ENCODE peak calls at places on chromosome 20, in six cellular contexts. One of them, this sample, is unnamed.
A peak's percentile ranks its signal among the peaks of the same experiment; 100 is the strongest.

GRCh38 chr20:3743251-3743650 is 10.8 kb downstream of the HSPA12B start:
- DNase-seq in brain microvascular endothelial cell: no peak
- DNase-seq in stimulated activated CD8-positive, alpha-beta memory T cell treated with anti-CD3 and anti-CD28 coated beads, Interleukin-12 subunit alpha, Interleukin-12 subunit beta, amount 100 ng/mL, for 4 hours: no peak
- DNase-seq in glutamatergic neuron: no peak
- DNase-seq in naive B cell: no peak
- DNase-seq in GM10248: no peak
- DNase-seq in this sample: no peak

GRCh38 chr20:61933481-61933950 is 132.2 kb downstream of the TAF4 start:
- DNase-seq in brain microvascular endothelial cell: no peak
- DNase-seq in stimulated activated CD8-positive, alpha-beta memory T cell treated with anti-CD3 and anti-CD28 coated beads, Interleukin-12 subunit alpha, Interleukin-12 subunit beta, amount 100 ng/mL, for 4 hours: no peak
- DNase-seq in glutamatergic neuron: peak; percentile 24
- DNase-seq in naive B cell: no peak
- DNase-seq in GM10248: no peak
- DNase-seq in this sample: no peak

GRCh38 chr20:47661714-47662113 is 123.6 kb downstream of the SULF2 start:
- DNase-seq in brain microvascular endothelial cell: no peak
- DNase-seq in stimulated activated CD8-positive, alpha-beta memory T cell treated with anti-CD3 and anti-CD28 coated beads, Interleukin-12 subunit alpha, Interleukin-12 subunit beta, amount 100 ng/mL, for 4 hours: no peak
- DNase-seq in glutamatergic neuron: no peak
- DNase-seq in naive B cell: no peak
- DNase-seq in GM10248: no peak
- DNase-seq in this sample: no peak

GRCh38 chr20:49270177-49270576 is 7.7 kb downstream of the ZNFX1 start:
- DNase-seq in brain microvascular endothelial cell: no peak
- DNase-seq in stimulated activated CD8-positive, alpha-beta memory T cell treated with anti-CD3 and anti-CD28 coated beads, Interleukin-12 subunit alpha, Interleukin-12 subunit beta, amount 100 ng/mL, for 4 hours: no peak
- DNase-seq in glutamatergic neuron: no peak
- DNase-seq in naive B cell: no peak
- DNase-seq in GM10248: no peak
- DNase-seq in this sample: no peak

GRCh38 chr20:48335421-48336090 is 492.2 kb downstream of the PREX1 start:
- DNase-seq in brain microvascular endothelial cell: no peak
- DNase-seq in stimulated activated CD8-positive, alpha-beta memory T cell treated with anti-CD3 and anti-CD28 coated beads, Interleukin-12 subunit alpha, Interleukin-12 subunit beta, amount 100 ng/mL, for 4 hours: no peak
- DNase-seq in glutamatergic neuron: no peak
- DNase-seq in naive B cell: no peak
- DNase-seq in GM10248: no peak
- DNase-seq in this sample: no peak

GRCh38 chr20:39876974-39877615 is 811.9 kb downstream of the MAFB start:
- DNase-seq in brain microvascular endothelial cell: no peak
- DNase-seq in stimulated activated CD8-positive, alpha-beta memory T cell treated with anti-CD3 and anti-CD28 coated beads, Interleukin-12 subunit alpha, Interleukin-12 subunit beta, amount 100 ng/mL, for 4 hours: no peak
- DNase-seq in glutamatergic neuron: no peak
- DNase-seq in naive B cell: no peak
- DNase-seq in GM10248: no peak
- DNase-seq in this sample: no peak

GRCh38 chr20:6921717-6922386 is 154.4 kb downstream of the BMP2 start:
- DNase-seq in brain microvascular endothelial cell: no peak
- DNase-seq in stimulated activated CD8-positive, alpha-beta memory T cell treated with anti-CD3 and anti-CD28 coated beads, Interleukin-12 subunit alpha, Interleukin-12 subunit beta, amount 100 ng/mL, for 4 hours: no peak
- DNase-seq in glutamatergic neuron: no peak
- DNase-seq in naive B cell: no peak
- DNase-seq in GM10248: no peak
- DNase-seq in this sample: no peak

GRCh38 chr20:50911030-50911429 is 20.2 kb downstream of the ADNP start:
- DNase-seq in brain microvascular endothelial cell: no peak
- DNase-seq in stimulated activated CD8-positive, alpha-beta memory T cell treated with anti-CD3 and anti-CD28 coated beads, Interleukin-12 subunit alpha, Interleukin-12 subunit beta, amount 100 ng/mL, for 4 hours: no peak
- DNase-seq in glutamatergic neuron: no peak
- DNase-seq in naive B cell: no peak
- DNase-seq in GM10248: no peak
- DNase-seq in this sample: no peak

GRCh38 chr20:47231382-47232042 is 125.0 kb downstream of the ZMYND8 start:
- DNase-seq in brain microvascular endothelial cell: peak; percentile 56
- DNase-seq in stimulated activated CD8-positive, alpha-beta memory T cell treated with anti-CD3 and anti-CD28 coated beads, Interleukin-12 subunit alpha, Interleukin-12 subunit beta, amount 100 ng/mL, for 4 hours: no peak
- DNase-seq in glutamatergic neuron: no peak
- DNase-seq in naive B cell: no peak
- DNase-seq in GM10248: no peak
- DNase-seq in this sample: no peak

GRCh38 chr20:44805991-44806729 is 4.2 kb downstream of the RIMS4 start:
- DNase-seq in brain microvascular endothelial cell: no peak
- DNase-seq in stimulated activated CD8-positive, alpha-beta memory T cell treated with anti-CD3 and anti-CD28 coated beads, Interleukin-12 subunit alpha, Interleukin-12 subunit beta, amount 100 ng/mL, for 4 hours: no peak
- DNase-seq in glutamatergic neuron: peak; percentile 91
- DNase-seq in naive B cell: no peak
- DNase-seq in GM10248: no peak
- DNase-seq in this sample: no peak

GRCh38 chr20:4811661-4812181 is 90.0 kb downstream of the PRND start:
- DNase-seq in brain microvascular endothelial cell: no peak
- DNase-seq in stimulated activated CD8-positive, alpha-beta memory T cell treated with anti-CD3 and anti-CD28 coated beads, Interleukin-12 subunit alpha, Interleukin-12 subunit beta, amount 100 ng/mL, for 4 hours: peak; percentile 28
- DNase-seq in glutamatergic neuron: no peak
- DNase-seq in naive B cell: peak; percentile 80
- DNase-seq in GM10248: no peak
- DNase-seq in this sample: peak; percentile 82

GRCh38 chr20:25281541-25281991 is 33.7 kb downstream of the PYGB start:
- DNase-seq in brain microvascular endothelial cell: no peak
- DNase-seq in stimulated activated CD8-positive, alpha-beta memory T cell treated with anti-CD3 and anti-CD28 coated beads, Interleukin-12 subunit alpha, Interleukin-12 subunit beta, amount 100 ng/mL, for 4 hours: no peak
- DNase-seq in glutamatergic neuron: peak; percentile 15
- DNase-seq in naive B cell: peak; percentile 60
- DNase-seq in GM10248: peak; percentile 61
- DNase-seq in this sample: peak; percentile 97

GRCh38 chr20:40711078-40711477 is 22.0 kb upstream of the MAFB start:
- DNase-seq in brain microvascular endothelial cell: no peak
- DNase-seq in stimulated activated CD8-positive, alpha-beta memory T cell treated with anti-CD3 and anti-CD28 coated beads, Interleukin-12 subunit alpha, Interleukin-12 subunit beta, amount 100 ng/mL, for 4 hours: no peak
- DNase-seq in glutamatergic neuron: no peak
- DNase-seq in naive B cell: no peak
- DNase-seq in GM10248: no peak
- DNase-seq in this sample: no peak

GRCh38 chr20:61758556-61759200 is 307.0 kb downstream of the TAF4 start:
- DNase-seq in brain microvascular endothelial cell: no peak
- DNase-seq in stimulated activated CD8-positive, alpha-beta memory T cell treated with anti-CD3 and anti-CD28 coated beads, Interleukin-12 subunit alpha, Interleukin-12 subunit beta, amount 100 ng/mL, for 4 hours: no peak
- DNase-seq in glutamatergic neuron: no peak
- DNase-seq in naive B cell: no peak
- DNase-seq in GM10248: no peak
- DNase-seq in this sample: no peak

This sample was measured in OCI-LY7.